ENCODE peak calls at places on chromosomes 6 and 20, in ten cellular contexts. One of them, this sample, is unnamed.

GRCh38 chr6:21759721-21760120 is 166.2 kb downstream of the SOX4 start:
- DNase-seq in psoas muscle: no peak
- DNase-seq in CD8-positive, alpha-beta memory T cell: no peak
- DNase-seq in skeletal muscle cell: no peak
- DNase-seq in IMR-90: no peak
- DNase-seq in endodermal cell: no peak
- DNase-seq in GM06990: no peak
- DNase-seq in sigmoid colon: no peak
- DNase-seq in CD8-positive, alpha-beta T cell: no peak
- DNase-seq in tibial nerve: no peak
- DNase-seq in this sample: no peak

GRCh38 chr6:41582540-41582939 is 36.4 kb downstream of the FOXP4 start:
- DNase-seq in psoas muscle: no peak
- DNase-seq in CD8-positive, alpha-beta memory T cell: no peak
- DNase-seq in skeletal muscle cell: no peak
- DNase-seq in IMR-90: no peak
- DNase-seq in endodermal cell: no peak
- DNase-seq in GM06990: no peak
- DNase-seq in sigmoid colon: no peak
- DNase-seq in CD8-positive, alpha-beta T cell: no peak
- DNase-seq in tibial nerve: no peak
- DNase-seq in this sample: no peak

GRCh38 chr20:44660506-44660905 is 9.0 kb upstream of the ADA start:
- DNase-seq in psoas muscle: no peak
- DNase-seq in CD8-positive, alpha-beta memory T cell: no peak
- DNase-seq in skeletal muscle cell: no peak
- DNase-seq in IMR-90: no peak
- DNase-seq in endodermal cell: no peak
- DNase-seq in GM06990: no peak
- DNase-seq in sigmoid colon: no peak
- DNase-seq in CD8-positive, alpha-beta T cell: no peak
- DNase-seq in tibial nerve: no peak
- DNase-seq in this sample: peak; percentile 48

GRCh38 chr20:8209061-8209460 is 77.0 kb downstream of the PLCB1 start:
- DNase-seq in psoas muscle: no peak
- DNase-seq in CD8-positive, alpha-beta memory T cell: no peak
- DNase-seq in skeletal muscle cell: no peak
- DNase-seq in IMR-90: no peak
- DNase-seq in endodermal cell: no peak
- DNase-seq in GM06990: peak; percentile 35
- DNase-seq in sigmoid colon: no peak
- DNase-seq in CD8-positive, alpha-beta T cell: no peak
- DNase-seq in tibial nerve: no peak
- DNase-seq in this sample: no peak

GRCh38 chr20:1813101-1813529 is 82.1 kb upstream of the SIRPA start:
- DNase-seq in psoas muscle: peak; percentile 83
- DNase-seq in CD8-positive, alpha-beta memory T cell: no peak
- DNase-seq in skeletal muscle cell: peak; percentile 81
- DNase-seq in IMR-90: peak; percentile 97
- DNase-seq in endodermal cell: peak; percentile 1
- DNase-seq in GM06990: no peak
- DNase-seq in sigmoid colon: peak; percentile 79
- DNase-seq in CD8-positive, alpha-beta T cell: no peak
- DNase-seq in tibial nerve: peak; percentile 79
- DNase-seq in this sample: no peak

GRCh38 chr20:44733341-44734069 is 12.2 kb upstream of the KCNK15 start:
- DNase-seq in psoas muscle: peak; percentile 80
- DNase-seq in CD8-positive, alpha-beta memory T cell: peak; percentile 33
- DNase-seq in skeletal muscle cell: no peak
- DNase-seq in IMR-90: peak; percentile 65
- DNase-seq in endodermal cell: peak; percentile 92
- DNase-seq in GM06990: no peak
- DNase-seq in sigmoid colon: peak; percentile 86
- DNase-seq in CD8-positive, alpha-beta T cell: peak; percentile 34
- DNase-seq in tibial nerve: peak; percentile 84
- DNase-seq in this sample: no peak

GRCh38 chr6:47135772-47136171 is 93.6 kb upstream of the ADGRF1 start:
- DNase-seq in psoas muscle: no peak
- DNase-seq in CD8-positive, alpha-beta memory T cell: no peak
- DNase-seq in skeletal muscle cell: peak; percentile 92
- DNase-seq in IMR-90: peak; percentile 93
- DNase-seq in endodermal cell: no peak
- DNase-seq in GM06990: no peak
- DNase-seq in sigmoid colon: no peak
- DNase-seq in CD8-positive, alpha-beta T cell: no peak
- DNase-seq in tibial nerve: no peak
- DNase-seq in this sample: no peak

GRCh38 chr6:164826831-164827468 is 482.5 kb downstream of the C6orf118 start:
- DNase-seq in psoas muscle: no peak
- DNase-seq in CD8-positive, alpha-beta memory T cell: no peak
- DNase-seq in skeletal muscle cell: no peak
- DNase-seq in IMR-90: no peak
- DNase-seq in endodermal cell: no peak
- DNase-seq in GM06990: no peak
- DNase-seq in sigmoid colon: no peak
- DNase-seq in CD8-positive, alpha-beta T cell: no peak
- DNase-seq in tibial nerve: no peak
- DNase-seq in this sample: no peak

GRCh38 chr6:140806431-140806830 is 1326.3 kb upstream of the GJE1 start:
- DNase-seq in psoas muscle: no peak
- DNase-seq in CD8-positive, alpha-beta memory T cell: no peak
- DNase-seq in skeletal muscle cell: no peak
- DNase-seq in IMR-90: peak; percentile 5
- DNase-seq in endodermal cell: no peak
- DNase-seq in GM06990: no peak
- DNase-seq in sigmoid colon: no peak
- DNase-seq in CD8-positive, alpha-beta T cell: no peak
- DNase-seq in tibial nerve: no peak
- DNase-seq in this sample: no peak

GRCh38 chr6:23990158-23990557 is 135.9 kb upstream of the NRSN1 start:
- DNase-seq in psoas muscle: no peak
- DNase-seq in CD8-positive, alpha-beta memory T cell: no peak
- DNase-seq in skeletal muscle cell: no peak
- DNase-seq in IMR-90: no peak
- DNase-seq in endodermal cell: no peak
- DNase-seq in GM06990: no peak
- DNase-seq in sigmoid colon: no peak
- DNase-seq in CD8-positive, alpha-beta T cell: no peak
- DNase-seq in tibial nerve: no peak
- DNase-seq in this sample: no peak

GRCh38 chr6:123668965-123669591 is 32.3 kb upstream of the TRDN start:
- DNase-seq in psoas muscle: no peak
- DNase-seq in CD8-positive, alpha-beta memory T cell: no peak
- DNase-seq in skeletal muscle cell: no peak
- DNase-seq in IMR-90: no peak
- DNase-seq in endodermal cell: no peak
- DNase-seq in GM06990: no peak
- DNase-seq in sigmoid colon: no peak
- DNase-seq in CD8-positive, alpha-beta T cell: no peak
- DNase-seq in tibial nerve: no peak
- DNase-seq in this sample: no peak

GRCh38 chr6:85864453-85865401 is 222.0 kb upstream of the SYNCRIP start:
- DNase-seq in psoas muscle: no peak
- DNase-seq in CD8-positive, alpha-beta memory T cell: no peak
- DNase-seq in skeletal muscle cell: no peak
- DNase-seq in IMR-90: peak; percentile 31
- DNase-seq in endodermal cell: no peak
- DNase-seq in GM06990: no peak
- DNase-seq in sigmoid colon: no peak
- DNase-seq in CD8-positive, alpha-beta T cell: no peak
- DNase-seq in tibial nerve: no peak
- DNase-seq in this sample: no peak

GRCh38 chr6:85867595-85867994 is 224.9 kb upstream of the SYNCRIP start:
- DNase-seq in psoas muscle: no peak
- DNase-seq in CD8-positive, alpha-beta memory T cell: no peak
- DNase-seq in skeletal muscle cell: no peak
- DNase-seq in IMR-90: no peak
- DNase-seq in endodermal cell: no peak
- DNase-seq in GM06990: no peak
- DNase-seq in sigmoid colon: no peak
- DNase-seq in CD8-positive, alpha-beta T cell: no peak
- DNase-seq in tibial nerve: no peak
- DNase-seq in this sample: no peak

GRCh38 chr6:85865665-85866372 is 223.1 kb upstream of the SYNCRIP start:
- DNase-seq in psoas muscle: no peak
- DNase-seq in CD8-positive, alpha-beta memory T cell: no peak
- DNase-seq in skeletal muscle cell: peak; percentile 29
- DNase-seq in IMR-90: peak; percentile 71
- DNase-seq in endodermal cell: no peak
- DNase-seq in GM06990: no peak
- DNase-seq in sigmoid colon: no peak
- DNase-seq in CD8-positive, alpha-beta T cell: no peak
- DNase-seq in tibial nerve: no peak
- DNase-seq in this sample: no peak

GRCh38 chr6:85866758-85867401 is 224.2 kb upstream of the SYNCRIP start:
- DNase-seq in psoas muscle: no peak
- DNase-seq in CD8-positive, alpha-beta memory T cell: no peak
- DNase-seq in skeletal muscle cell: no peak
- DNase-seq in IMR-90: no peak
- DNase-seq in endodermal cell: peak; percentile 52
- DNase-seq in GM06990: no peak
- DNase-seq in sigmoid colon: no peak
- DNase-seq in CD8-positive, alpha-beta T cell: no peak
- DNase-seq in tibial nerve: no peak
- DNase-seq in this sample: no peak

DNA sequence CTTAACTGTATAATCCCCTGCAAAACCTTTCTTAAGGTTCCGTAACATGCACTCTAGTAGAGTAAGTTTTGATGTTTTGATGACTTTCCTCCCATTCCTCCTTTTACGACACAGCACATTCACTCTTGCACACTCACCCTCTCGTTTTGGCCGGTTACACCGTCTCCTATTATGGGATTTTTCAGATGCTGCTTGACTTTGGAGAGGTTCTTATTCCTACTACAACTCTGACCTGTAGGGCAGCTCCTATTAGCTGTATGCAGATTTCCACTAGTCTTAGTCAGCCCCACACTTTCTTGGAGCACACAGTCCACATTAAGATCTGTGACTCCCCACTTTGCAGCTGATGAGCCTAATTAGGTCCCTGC is 223.7 kb upstream of the SYNCRIP start:
- DNase-seq in psoas muscle: no peak
- DNase-seq in CD8-positive, alpha-beta memory T cell: no peak
- DNase-seq in skeletal muscle cell: no peak
- DNase-seq in IMR-90: peak; percentile 36
- DNase-seq in endodermal cell: no peak
- DNase-seq in GM06990: no peak
- DNase-seq in sigmoid colon: no peak
- DNase-seq in CD8-positive, alpha-beta T cell: no peak
- DNase-seq in tibial nerve: no peak
- DNase-seq in this sample: no peak
- H3K4me3 ChIP-seq in psoas muscle: peak overlapping the region; percentile 55
- H3K4me3 ChIP-seq in CD8-positive, alpha-beta memory T cell: no peak overlapping the region
- H3K4me3 ChIP-seq in skeletal muscle cell: peak overlapping the region; percentile 43
- H3K4me3 ChIP-seq in IMR-90: peak overlapping the region; percentile 58
- H3K4me3 ChIP-seq in endodermal cell: no peak overlapping the region
- H3K4me3 ChIP-seq in GM06990: no peak overlapping the region
- H3K4me3 ChIP-seq in sigmoid colon: peak overlapping the region; percentile 30
- H3K4me3 ChIP-seq in CD8-positive, alpha-beta T cell: no peak overlapping the region
- H3K4me3 ChIP-seq in tibial nerve: peak overlapping the region; percentile 51
- H3K4me3 ChIP-seq in this sample: no peak overlapping the region

GRCh38 chr6:27297857-27298730 is 14.0 kb downstream of the POM121L2 start:
- DNase-seq in psoas muscle: no peak
- DNase-seq in CD8-positive, alpha-beta memory T cell: no peak
- DNase-seq in skeletal muscle cell: no peak
- DNase-seq in IMR-90: peak; percentile 51
- DNase-seq in endodermal cell: peak; percentile 90
- DNase-seq in GM06990: no peak
- DNase-seq in sigmoid colon: no peak
- DNase-seq in CD8-positive, alpha-beta T cell: no peak
- DNase-seq in tibial nerve: no peak
- DNase-seq in this sample: no peak
- H3K4me3 ChIP-seq in psoas muscle: no peak overlapping the region
- H3K4me3 ChIP-seq in CD8-positive, alpha-beta memory T cell: no peak overlapping the region
- H3K4me3 ChIP-seq in skeletal muscle cell: peak overlapping the region; percentile 21
- H3K4me3 ChIP-seq in IMR-90: peak overlapping the region; percentile 20
- H3K4me3 ChIP-seq in endodermal cell: peak overlapping the region; percentile 91
- H3K4me3 ChIP-seq in GM06990: no peak overlapping the region
- H3K4me3 ChIP-seq in sigmoid colon: no peak overlapping the region
- H3K4me3 ChIP-seq in CD8-positive, alpha-beta T cell: no peak overlapping the region
- H3K4me3 ChIP-seq in tibial nerve: no peak overlapping the region
- H3K4me3 ChIP-seq in this sample: no peak overlapping the region

DNA sequence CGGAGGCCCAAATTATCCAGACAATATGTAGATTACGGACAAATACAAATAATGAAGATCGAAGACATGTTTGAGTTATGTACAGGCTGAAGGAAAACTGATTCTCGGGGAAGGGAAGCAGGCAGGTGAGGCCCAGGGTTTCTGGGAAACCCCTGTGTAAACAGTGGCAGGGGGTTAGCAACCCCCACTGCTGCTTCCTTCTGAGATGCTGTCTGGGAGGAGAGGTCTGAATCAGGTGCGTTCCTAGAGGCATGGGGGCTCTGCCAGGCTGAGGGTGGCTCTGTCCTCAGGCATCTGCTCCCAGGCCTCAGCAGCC is 7.2 kb upstream of the MDGA1 start:
- DNase-seq in psoas muscle: no peak
- DNase-seq in CD8-positive, alpha-beta memory T cell: no peak
- DNase-seq in skeletal muscle cell: no peak
- DNase-seq in IMR-90: no peak
- DNase-seq in endodermal cell: no peak
- DNase-seq in GM06990: no peak
- DNase-seq in sigmoid colon: no peak
- DNase-seq in CD8-positive, alpha-beta T cell: no peak
- DNase-seq in tibial nerve: no peak
- DNase-seq in this sample: no peak
- H3K4me3 ChIP-seq in psoas muscle: peak overlapping the region; percentile 59
- H3K4me3 ChIP-seq in CD8-positive, alpha-beta memory T cell: peak overlapping the region; percentile 38
- H3K4me3 ChIP-seq in skeletal muscle cell: peak overlapping the region; percentile 44
- H3K4me3 ChIP-seq in IMR-90: peak overlapping the region; percentile 20
- H3K4me3 ChIP-seq in endodermal cell: peak overlapping the region; percentile 77
- H3K4me3 ChIP-seq in GM06990: peak overlapping the region; percentile 56
- H3K4me3 ChIP-seq in sigmoid colon: peak overlapping the region; percentile 41
- H3K4me3 ChIP-seq in CD8-positive, alpha-beta T cell: peak overlapping the region; percentile 66
- H3K4me3 ChIP-seq in tibial nerve: peak overlapping the region; percentile 59
- H3K4me3 ChIP-seq in this sample: no peak overlapping the region

GRCh38 chr20:30816182-30816645 is 441.2 kb upstream of the DEFB115 start:
- DNase-seq in psoas muscle: no peak
- DNase-seq in CD8-positive, alpha-beta memory T cell: no peak
- DNase-seq in skeletal muscle cell: no peak
- DNase-seq in IMR-90: no peak
- DNase-seq in endodermal cell: peak; percentile 53
- DNase-seq in GM06990: no peak
- DNase-seq in sigmoid colon: no peak
- DNase-seq in CD8-positive, alpha-beta T cell: no peak
- DNase-seq in tibial nerve: no peak
- DNase-seq in this sample: no peak

GRCh38 chr20:30811896-30812671 is 445.4 kb upstream of the DEFB115 start:
- DNase-seq in psoas muscle: peak; percentile 61
- DNase-seq in CD8-positive, alpha-beta memory T cell: no peak
- DNase-seq in skeletal muscle cell: no peak
- DNase-seq in IMR-90: peak; percentile 49
- DNase-seq in endodermal cell: peak; percentile 71
- DNase-seq in GM06990: peak; percentile 40
- DNase-seq in sigmoid colon: peak; percentile 73
- DNase-seq in CD8-positive, alpha-beta T cell: no peak
- DNase-seq in tibial nerve: no peak
- DNase-seq in this sample: peak; percentile 23

GRCh38 chr20:30812739-30813411 is 444.6 kb upstream of the DEFB115 start:
- DNase-seq in psoas muscle: no peak
- DNase-seq in CD8-positive, alpha-beta memory T cell: no peak
- DNase-seq in skeletal muscle cell: no peak
- DNase-seq in IMR-90: no peak
- DNase-seq in endodermal cell: no peak
- DNase-seq in GM06990: no peak
- DNase-seq in sigmoid colon: no peak
- DNase-seq in CD8-positive, alpha-beta T cell: no peak
- DNase-seq in tibial nerve: no peak
- DNase-seq in this sample: no peak

GRCh38 chr20:30815577-30816181 is 441.8 kb upstream of the DEFB115 start:
- DNase-seq in psoas muscle: no peak
- DNase-seq in CD8-positive, alpha-beta memory T cell: no peak
- DNase-seq in skeletal muscle cell: no peak
- DNase-seq in IMR-90: no peak
- DNase-seq in endodermal cell: no peak
- DNase-seq in GM06990: no peak
- DNase-seq in sigmoid colon: no peak
- DNase-seq in CD8-positive, alpha-beta T cell: no peak
- DNase-seq in tibial nerve: no peak
- DNase-seq in this sample: no peak
- H3K4me3 ChIP-seq in psoas muscle: no peak overlapping the region
- H3K4me3 ChIP-seq in CD8-positive, alpha-beta memory T cell: no peak overlapping the region
- H3K4me3 ChIP-seq in skeletal muscle cell: no peak overlapping the region
- H3K4me3 ChIP-seq in IMR-90: no peak overlapping the region
- H3K4me3 ChIP-seq in endodermal cell: no peak overlapping the region
- H3K4me3 ChIP-seq in GM06990: no peak overlapping the region
- H3K4me3 ChIP-seq in sigmoid colon: no peak overlapping the region
- H3K4me3 ChIP-seq in CD8-positive, alpha-beta T cell: no peak overlapping the region
- H3K4me3 ChIP-seq in tibial nerve: no peak overlapping the region
- H3K4me3 ChIP-seq in this sample: no peak overlapping the region